ENCODE peak calls at places on chromosomes 3 and 15, in nine cellular contexts. Z, E, G, W, A, C, T, U and Y are unnamed samples.

GRCh38 chr3:133887075-133887950 is 8.4 kb downstream of the RAB6B start:
- DNase-seq in T (no peak), Z (no peak), A (no peak), U (no peak), W (no peak), C (no peak), G (no peak), E (no peak), Y (peak)

GRCh38 chr15:37104413-37105392 is 4.4 kb upstream of the MEIS2 start:
- DNase-seq in W (no peak), A (no peak), E (no peak), G (no peak), T (peak), U (no peak), C (no peak), Z (peak), Y (peak)

GRCh38 chr3:13565581-13566461 is 16.9 kb downstream of the FBLN2 start:
- DNase-seq in G (no peak), T (peak), A (no peak), W (no peak), U (no peak), C (no peak), E (no peak), Z (no peak), Y (peak)

GRCh38 chr3:50317303-50317702 is 5.2 kb downstream of the HYAL2 start:
- DNase-seq in A (no peak), C (no peak), G (no peak), Z (no peak), T (no peak), U (no peak), E (no peak), W (no peak), Y (no peak)

GRCh38 chr15:69311319-69311721 is 12.6 kb downstream of the PAQR5 start:
- DNase-seq in G (no peak), C (no peak), W (no peak), T (no peak), E (no peak), A (peak), Z (no peak), U (no peak), Y (no peak)

GRCh38 chr3:3443482-3443881 is 264.0 kb upstream of the CRBN start:
- DNase-seq in T (no peak), Z (no peak), C (no peak), E (no peak), U (peak), W (no peak), A (no peak), G (no peak), Y (no peak)

GRCh38 chr3:168034152-168034928 is 61.4 kb downstream of the GOLIM4 start:
- DNase-seq in W (no peak), E (no peak), C (no peak), U (no peak), A (no peak), T (no peak), G (no peak), Z (peak), Y (no peak)

GRCh38 chr15:35410775-35411174 is 135.2 kb downstream of the DPH6 start:
- DNase-seq in W (no peak), G (no peak), T (no peak), Z (no peak), C (no peak), E (no peak), A (no peak), U (no peak), Y (no peak)